ENCODE peak calls at places on chromosomes 1 and 21, in ten cellular contexts. V is choroid plexus epithelial cell, Q is lower lobe of right lung, F is AG09309, P is lower leg skin, T is fibroblast of lung, L is PC-9, G is HFFc6, U is psoas muscle, C is progenitor cell of endocrine pancreas. Y is an unnamed sample.

GRCh38 chr1:94081566-94082344 is 39.2 kb downstream of the ABCA4 start:
- DNase-seq in G (peak), U (no peak), T (peak), F (peak), P (peak), L (no peak), C (no peak), V (peak), Q (no peak), Y (no peak)

GRCh38 chr1:29655145-29655544 is 418.8 kb downstream of the PTPRU start:
- DNase-seq in Q (no peak), U (no peak), V (no peak), L (no peak), T (no peak), F (no peak), P (no peak), G (no peak), C (no peak), Y (no peak)

GRCh38 chr1:97640677-97641076 is 280.2 kb downstream of the DPYD start:
- DNase-seq in P (no peak), G (no peak), V (no peak), L (no peak), C (no peak), F (no peak), T (no peak), U (no peak), Q (no peak), Y (no peak)

GRCh38 chr1:147665521-147665920 is 4.8 kb downstream of the ACP6 start:
- DNase-seq in Q (no peak), U (no peak), T (no peak), F (no peak), C (no peak), L (no peak), V (peak), G (no peak), P (no peak), Y (no peak)

GRCh38 chr1:152806576-152806975 is at the start of gene LCE1C:
- DNase-seq in G (no peak), L (no peak), P (no peak), C (no peak), T (no peak), F (no peak), Q (no peak), V (no peak), U (no peak), Y (no peak)

GRCh38 chr1:111542187-111542586 is 38.8 kb upstream of the ADORA3 start:
- DNase-seq in G (no peak), Q (no peak), T (no peak), L (peak), P (no peak), U (no peak), C (no peak), V (no peak), F (no peak), Y (no peak)

GRCh38 chr1:45326627-45327591 is at the start of gene HPDL:
- DNase-seq in L (peak), F (no peak), C (peak), U (peak), G (no peak), Q (peak), T (peak), V (peak), P (no peak), Y (peak)

GRCh38 chr1:169363046-169363756 is 4.4 kb downstream of the NME7 start:
- DNase-seq in F (peak), V (peak), L (peak), Q (no peak), T (peak), U (no peak), G (peak), C (no peak), P (no peak), Y (no peak)

GRCh38 chr21:44454747-44455523 is at the start of gene LRRC3:
- DNase-seq in Q (peak), F (no peak), V (peak), L (peak), P (peak), G (no peak), C (peak), T (peak), U (peak), Y (peak)

GRCh38 chr1:234240680-234241079 is 132.6 kb upstream of the COA6 start:
- DNase-seq in Q (no peak), T (no peak), P (no peak), V (no peak), C (no peak), U (no peak), L (no peak), G (no peak), F (no peak), Y (no peak)

GRCh38 chr21:16572032-16572431 is 842.2 kb downstream of the USP25 start:
- DNase-seq in T (peak), F (no peak), G (peak), V (peak), Q (no peak), L (no peak), U (no peak), P (no peak), C (no peak), Y (no peak)

GRCh38 chr1:41783189-41783639 is 135.5 kb downstream of the HIVEP3 start:
- DNase-seq in Q (no peak), U (no peak), L (peak), C (no peak), P (no peak), F (peak), T (peak), V (peak), G (peak), Y (no peak)

GRCh38 chr1:11320153-11320936 is 47.3 kb downstream of the UBIAD1 start:
- DNase-seq in U (no peak), V (no peak), Q (no peak), F (no peak), G (no peak), P (no peak), L (peak), T (no peak), C (peak), Y (peak)

GRCh38 chr1:93768380-93768863 is 86.8 kb upstream of the BCAR3 start:
- DNase-seq in P (no peak), L (no peak), Q (no peak), T (no peak), F (no peak), C (no peak), V (no peak), G (no peak), U (no peak), Y (no peak)

GRCh38 chr1:235206533-235207201 is 45.6 kb upstream of the RBM34 start:
- DNase-seq in U (no peak), P (no peak), Q (no peak), L (no peak), T (peak), V (no peak), C (no peak), F (no peak), G (no peak), Y (no peak)

GRCh38 chr1:187631984-187632383 is 803.2 kb downstream of the PLA2G4A start:
- DNase-seq in T (no peak), C (no peak), F (no peak), Q (no peak), L (no peak), G (no peak), P (no peak), U (no peak), V (no peak), Y (no peak)
- TF ChIP-seq CTCF in T (no peak), C (no peak), F (no peak), Q (no peak), L (no peak), G (no peak), P (no peak), U (no peak), V (no peak), Y (no peak)

GRCh38 chr1:216750962-216751361 is 27.7 kb upstream of the ESRRG start:
- DNase-seq in L (no peak), C (no peak), Q (no peak), P (no peak), F (no peak), T (no peak), G (no peak), U (no peak), V (no peak), Y (no peak)

GRCh38 chr1:216749219-216749618 is 26.0 kb upstream of the ESRRG start:
- DNase-seq in U (peak), V (no peak), C (no peak), G (no peak), P (no peak), L (no peak), T (no peak), Q (no peak), F (no peak), Y (no peak)

GRCh38 chr1:216750031-216750627 is 26.9 kb upstream of the ESRRG start:
- DNase-seq in C (peak), V (peak), F (no peak), T (peak), G (peak), P (no peak), L (no peak), U (no peak), Q (no peak), Y (no peak)
- TF ChIP-seq CTCF in C (peak), V (peak), F (peak), T (peak), G (peak), P (no peak), L (peak), U (peak), Q (peak), Y (peak)

DNA sequence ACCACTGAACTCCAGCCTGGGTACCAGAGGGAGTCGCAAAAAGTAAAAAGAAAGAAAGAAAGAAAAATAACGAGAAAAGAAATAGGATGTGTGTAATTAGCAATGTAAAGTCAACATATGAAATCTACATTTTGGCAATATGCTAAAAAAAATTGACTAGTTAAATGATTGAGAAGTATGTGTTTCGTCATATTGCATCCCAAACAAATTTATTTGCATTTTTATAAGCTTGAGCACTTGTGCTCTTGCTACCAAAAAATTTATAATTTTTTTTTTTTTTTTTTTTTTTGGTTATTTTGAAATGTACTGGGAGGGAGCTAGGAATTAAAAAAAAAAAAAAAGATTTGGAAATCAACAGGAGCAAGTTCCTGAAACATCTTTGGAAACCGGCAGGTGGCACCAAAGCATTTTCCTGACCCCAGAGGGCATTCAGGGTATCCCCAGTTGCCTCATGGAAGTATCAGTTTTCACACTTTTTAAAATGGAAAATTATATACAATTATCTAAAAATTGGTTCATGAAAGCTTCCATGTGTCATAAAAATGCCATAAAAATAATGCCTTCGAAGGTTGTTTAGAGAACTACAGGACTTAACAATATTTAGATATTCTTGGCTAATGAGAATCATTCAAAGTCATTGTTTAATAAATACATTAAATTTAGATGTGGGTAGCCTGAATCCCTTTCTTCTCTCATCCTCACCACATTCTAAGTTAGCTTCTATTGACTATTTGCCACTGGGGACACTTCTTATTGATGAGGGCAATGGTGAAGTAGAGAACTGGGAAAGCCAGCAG is 4.8 kb upstream of the HEATR1 start:
- DNase-seq in G (peak), U (peak), P (no peak), L (peak), V (peak), C (peak), Q (no peak), F (peak), T (peak), Y (peak)
- TF ChIP-seq CTCF in G (peak), U (peak), P (no peak), L (peak), V (peak), C (peak), Q (peak), F (peak), T (peak), Y (peak)

DNA sequence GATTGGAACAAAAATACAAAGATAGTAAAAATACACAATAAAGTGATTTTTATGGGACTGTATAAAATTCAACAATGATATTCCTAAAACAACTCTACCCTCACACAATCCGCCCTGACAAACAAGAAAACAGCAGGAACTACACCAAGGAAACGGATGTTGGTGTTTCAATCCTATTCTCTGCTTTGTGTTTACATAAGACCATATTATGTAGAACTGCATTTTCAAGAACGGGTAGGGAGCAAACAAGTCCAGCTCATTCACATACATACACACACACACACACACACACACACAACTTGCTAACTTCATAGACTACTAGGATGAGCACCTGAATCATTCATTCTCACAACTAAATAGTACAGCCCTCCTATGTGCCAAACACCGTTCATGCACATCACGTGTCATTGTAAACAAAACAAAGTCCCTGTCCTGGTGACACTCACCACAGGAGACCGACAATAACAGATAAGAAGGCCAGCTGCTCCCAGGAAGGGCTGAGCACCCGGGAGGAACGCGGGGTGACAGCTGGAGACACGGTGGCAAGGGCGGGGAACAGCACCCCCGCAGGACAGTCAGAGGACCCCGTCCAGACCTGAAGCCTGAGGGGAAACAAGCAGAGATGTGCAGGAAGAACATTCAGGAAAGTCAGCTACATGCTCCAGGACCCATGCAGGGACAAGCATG is 43.0 kb downstream of the NPHP4 start:
- DNase-seq in T (no peak), U (no peak), C (no peak), G (no peak), L (no peak), V (peak), Q (no peak), F (no peak), P (no peak), Y (no peak)
- TF ChIP-seq CTCF in T (peak), U (no peak), C (peak), G (peak), L (no peak), V (peak), Q (no peak), F (no peak), P (no peak), Y (no peak)

GRCh38 chr1:242189591-242189990 is 190.7 kb upstream of the MAP1LC3C start:
- DNase-seq in F (no peak), C (no peak), P (no peak), V (no peak), Q (no peak), T (no peak), G (no peak), U (no peak), L (no peak), Y (no peak)
- TF ChIP-seq CTCF in F (no peak), C (peak), P (no peak), V (no peak), Q (no peak), T (no peak), G (no peak), U (no peak), L (no peak), Y (no peak)

DNA sequence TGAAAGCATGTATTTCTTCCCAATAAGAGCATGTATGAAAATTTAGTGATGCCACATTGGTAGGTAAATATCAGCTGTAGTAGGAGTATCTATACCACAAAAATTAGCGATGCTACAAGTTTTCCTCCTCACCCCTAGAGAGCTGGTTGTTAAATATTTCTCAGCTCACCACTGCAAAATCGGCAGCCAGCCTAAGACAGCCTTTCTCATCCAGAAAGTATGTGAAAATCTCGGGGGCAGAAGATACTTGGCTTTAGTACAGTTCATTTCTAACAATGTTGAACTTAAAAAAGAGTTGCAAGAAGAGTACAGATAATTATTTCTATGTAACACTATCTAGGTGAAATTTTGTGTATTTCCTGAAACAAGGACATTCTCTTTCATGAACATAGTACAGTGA is 235.3 kb downstream of the TPR start:
- DNase-seq in F (peak), Q (no peak), P (no peak), L (no peak), U (no peak), V (peak), G (peak), C (no peak), T (peak), Y (no peak)
- TF ChIP-seq CTCF in F (no peak), Q (no peak), P (no peak), L (no peak), U (no peak), V (no peak), G (no peak), C (no peak), T (no peak), Y (no peak)

GRCh38 chr1:82540006-82540405 is 739.3 kb downstream of the ADGRL2 start:
- DNase-seq in G (no peak), U (no peak), V (no peak), T (no peak), P (no peak), Q (no peak), F (no peak), C (no peak), L (no peak), Y (no peak)
- TF ChIP-seq CTCF in G (no peak), U (no peak), V (no peak), T (no peak), P (no peak), Q (no peak), F (no peak), C (no peak), L (no peak), Y (no peak)

GRCh38 chr1:215830221-215830620 is 263.1 kb downstream of the KCTD3 start:
- DNase-seq in Q (no peak), C (no peak), F (no peak), V (no peak), T (peak), U (no peak), L (no peak), P (no peak), G (no peak), Y (no peak)

GRCh38 chr1:215819114-215819513 is 252.0 kb downstream of the KCTD3 start:
- DNase-seq in G (no peak), V (peak), T (peak), Q (no peak), C (no peak), L (no peak), F (no peak), P (no peak), U (no peak), Y (no peak)

DNA sequence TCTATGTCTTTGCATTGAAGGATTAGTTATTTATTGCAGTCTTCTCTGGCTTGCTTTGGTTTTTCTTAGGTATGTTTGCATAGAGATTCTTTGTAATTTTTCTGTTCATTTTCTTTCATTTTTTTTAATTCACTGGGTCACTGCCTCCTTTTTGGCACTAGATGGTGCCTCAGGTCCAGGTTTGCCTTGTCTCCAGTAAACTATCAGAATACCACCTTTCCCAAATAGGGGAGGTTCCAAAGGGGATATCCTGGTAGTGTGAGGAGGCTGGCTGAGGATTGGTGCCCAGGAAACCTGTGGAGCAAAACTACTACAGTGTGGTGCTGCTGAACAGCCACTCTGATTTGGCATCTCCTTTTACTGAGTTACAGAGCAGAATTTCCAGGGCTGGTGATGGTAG is 257.1 kb downstream of the KCTD3 start:
- DNase-seq in U (no peak), Q (no peak), P (no peak), V (peak), G (no peak), L (no peak), T (peak), C (no peak), F (no peak), Y (no peak)
- TF ChIP-seq CTCF in U (no peak), Q (no peak), P (no peak), V (peak), G (peak), L (peak), T (peak), C (peak), F (peak), Y (peak)

GRCh38 chr1:154663656-154664055 is 55.7 kb upstream of the ADAR start:
- DNase-seq in T (no peak), F (no peak), L (no peak), P (no peak), V (no peak), Q (no peak), G (no peak), C (no peak), U (no peak), Y (no peak)
- TF ChIP-seq CTCF in T (no peak), F (no peak), L (no peak), P (no peak), V (no peak), Q (no peak), G (no peak), C (no peak), U (no peak), Y (peak)

GRCh38 chr1:145960468-145961108 is 2.8 kb upstream of the LIX1L start:
- DNase-seq in Q (peak), U (peak), T (peak), C (peak), G (peak), F (no peak), P (peak), V (peak), L (peak), Y (peak)
- TF ChIP-seq CTCF in Q (peak), U (peak), T (peak), C (peak), G (peak), F (no peak), P (no peak), V (peak), L (no peak), Y (peak)